ENCODE peak calls at places on chromosomes 4 and X, in seven cellular contexts. One of them, this sample, is unnamed.

GRCh38 chrX:65674351-65674893 is 7.0 kb downstream of the MSN start:
- DNase-seq in stimulated activated naive B cell treated with anti-CD40 and anti-IgM and Interleukin-4, amounts not matched to agents 10 μg/mL and 1 μg/mL and 100 μg/mL, for 72 hours: no peak
- DNase-seq in AG04449: no peak
- DNase-seq in HTR-8/SVneo: no peak
- DNase-seq in COLO829: no peak
- DNase-seq in HS-5: no peak
- DNase-seq in HFF-Myc: no peak
- DNase-seq in this sample: no peak

GRCh38 chr4:186765138-186765537 is 41.5 kb upstream of the FAT1 start:
- DNase-seq in HS-5: no peak
- DNase-seq in stimulated activated naive B cell treated with anti-CD40 and anti-IgM and Interleukin-4, amounts not matched to agents 10 μg/mL and 1 μg/mL and 100 μg/mL, for 72 hours: no peak
- DNase-seq in AG04449: no peak
- DNase-seq in HFF-Myc: peak; percentile 79
- DNase-seq in HTR-8/SVneo: no peak
- DNase-seq in COLO829: peak; percentile 81
- DNase-seq in this sample: peak; percentile 57

GRCh38 chrX:23637187-23637586 is 30.1 kb upstream of the PRDX4 start:
- DNase-seq in HS-5: no peak
- DNase-seq in COLO829: no peak
- DNase-seq in HFF-Myc: no peak
- DNase-seq in stimulated activated naive B cell treated with anti-CD40 and anti-IgM and Interleukin-4, amounts not matched to agents 10 μg/mL and 1 μg/mL and 100 μg/mL, for 72 hours: no peak
- DNase-seq in AG04449: no peak
- DNase-seq in HTR-8/SVneo: no peak
- DNase-seq in this sample: no peak

GRCh38 chr4:83230928-83231327 is 53.7 kb downstream of the COQ2 start:
- DNase-seq in HFF-Myc: no peak
- DNase-seq in AG04449: no peak
- DNase-seq in HTR-8/SVneo: no peak
- DNase-seq in HS-5: no peak
- DNase-seq in COLO829: no peak
- DNase-seq in stimulated activated naive B cell treated with anti-CD40 and anti-IgM and Interleukin-4, amounts not matched to agents 10 μg/mL and 1 μg/mL and 100 μg/mL, for 72 hours: no peak
- DNase-seq in this sample: no peak

GRCh38 chr4:3434891-3435683 is 6.7 kb upstream of the HGFAC start:
- DNase-seq in HTR-8/SVneo: no peak
- DNase-seq in stimulated activated naive B cell treated with anti-CD40 and anti-IgM and Interleukin-4, amounts not matched to agents 10 μg/mL and 1 μg/mL and 100 μg/mL, for 72 hours: no peak
- DNase-seq in HFF-Myc: no peak
- DNase-seq in COLO829: no peak
- DNase-seq in AG04449: no peak
- DNase-seq in HS-5: no peak
- DNase-seq in this sample: no peak

GRCh38 chrX:108736509-108737479 is at the start of gene IRS4:
- DNase-seq in AG04449: no peak
- DNase-seq in HFF-Myc: no peak
- DNase-seq in HTR-8/SVneo: no peak
- DNase-seq in COLO829: peak; percentile 3
- DNase-seq in HS-5: no peak
- DNase-seq in stimulated activated naive B cell treated with anti-CD40 and anti-IgM and Interleukin-4, amounts not matched to agents 10 μg/mL and 1 μg/mL and 100 μg/mL, for 72 hours: no peak
- DNase-seq in this sample: no peak

GRCh38 chrX:71616672-71617529 is 1.4 kb downstream of the CXCR3 start:
- DNase-seq in COLO829: no peak
- DNase-seq in HFF-Myc: no peak
- DNase-seq in AG04449: no peak
- DNase-seq in HS-5: no peak
- DNase-seq in stimulated activated naive B cell treated with anti-CD40 and anti-IgM and Interleukin-4, amounts not matched to agents 10 μg/mL and 1 μg/mL and 100 μg/mL, for 72 hours: no peak
- DNase-seq in HTR-8/SVneo: no peak
- DNase-seq in this sample: no peak

GRCh38 chr4:174316546-174316945 is 32.8 kb downstream of the CEP44 start:
- DNase-seq in HS-5: no peak
- DNase-seq in COLO829: no peak
- DNase-seq in HTR-8/SVneo: no peak
- DNase-seq in stimulated activated naive B cell treated with anti-CD40 and anti-IgM and Interleukin-4, amounts not matched to agents 10 μg/mL and 1 μg/mL and 100 μg/mL, for 72 hours: no peak
- DNase-seq in HFF-Myc: no peak
- DNase-seq in AG04449: no peak
- DNase-seq in this sample: no peak

GRCh38 chr4:1822568-1823544 is 29.8 kb downstream of the FGFR3 start:
- DNase-seq in COLO829: no peak
- DNase-seq in HTR-8/SVneo: no peak
- DNase-seq in AG04449: no peak
- DNase-seq in stimulated activated naive B cell treated with anti-CD40 and anti-IgM and Interleukin-4, amounts not matched to agents 10 μg/mL and 1 μg/mL and 100 μg/mL, for 72 hours: no peak
- DNase-seq in HS-5: no peak
- DNase-seq in HFF-Myc: no peak
- DNase-seq in this sample: no peak

GRCh38 chr4:36208884-36209473 is 35.3 kb downstream of the ARAP2 start:
- DNase-seq in AG04449: no peak
- DNase-seq in COLO829: no peak
- DNase-seq in HFF-Myc: no peak
- DNase-seq in stimulated activated naive B cell treated with anti-CD40 and anti-IgM and Interleukin-4, amounts not matched to agents 10 μg/mL and 1 μg/mL and 100 μg/mL, for 72 hours: no peak
- DNase-seq in HS-5: no peak
- DNase-seq in HTR-8/SVneo: no peak
- DNase-seq in this sample: no peak

GRCh38 chr4:97819314-97819713 is 324.0 kb downstream of the STPG2 start:
- DNase-seq in COLO829: no peak
- DNase-seq in AG04449: no peak
- DNase-seq in HS-5: no peak
- DNase-seq in HFF-Myc: no peak
- DNase-seq in stimulated activated naive B cell treated with anti-CD40 and anti-IgM and Interleukin-4, amounts not matched to agents 10 μg/mL and 1 μg/mL and 100 μg/mL, for 72 hours: no peak
- DNase-seq in HTR-8/SVneo: no peak
- DNase-seq in this sample: no peak

GRCh38 chr4:107586321-107586720 is 133.7 kb downstream of the PAPSS1 start:
- DNase-seq in stimulated activated naive B cell treated with anti-CD40 and anti-IgM and Interleukin-4, amounts not matched to agents 10 μg/mL and 1 μg/mL and 100 μg/mL, for 72 hours: no peak
- DNase-seq in HTR-8/SVneo: no peak
- DNase-seq in COLO829: peak; percentile 14
- DNase-seq in HFF-Myc: no peak
- DNase-seq in AG04449: no peak
- DNase-seq in HS-5: no peak
- DNase-seq in this sample: no peak

GRCh38 chr4:25993564-25994185 is 79.7 kb downstream of the SMIM20 start:
- DNase-seq in HS-5: no peak
- DNase-seq in HTR-8/SVneo: no peak
- DNase-seq in stimulated activated naive B cell treated with anti-CD40 and anti-IgM and Interleukin-4, amounts not matched to agents 10 μg/mL and 1 μg/mL and 100 μg/mL, for 72 hours: no peak
- DNase-seq in HFF-Myc: no peak
- DNase-seq in COLO829: peak; percentile 54
- DNase-seq in AG04449: no peak
- DNase-seq in this sample: no peak

GRCh38 chr4:81595798-81596610 is 124.3 kb upstream of the RASGEF1B start:
- DNase-seq in stimulated activated naive B cell treated with anti-CD40 and anti-IgM and Interleukin-4, amounts not matched to agents 10 μg/mL and 1 μg/mL and 100 μg/mL, for 72 hours: no peak
- DNase-seq in HFF-Myc: no peak
- DNase-seq in AG04449: no peak
- DNase-seq in HTR-8/SVneo: no peak
- DNase-seq in HS-5: no peak
- DNase-seq in COLO829: no peak
- DNase-seq in this sample: no peak

GRCh38 chrX:137587151-137587550 is 21.2 kb downstream of the ZIC3 start:
- DNase-seq in AG04449: no peak
- DNase-seq in COLO829: no peak
- DNase-seq in HS-5: no peak
- DNase-seq in stimulated activated naive B cell treated with anti-CD40 and anti-IgM and Interleukin-4, amounts not matched to agents 10 μg/mL and 1 μg/mL and 100 μg/mL, for 72 hours: no peak
- DNase-seq in HTR-8/SVneo: no peak
- DNase-seq in HFF-Myc: no peak
- DNase-seq in this sample: no peak

GRCh38 chr4:155745984-155746383 is 12.8 kb upstream of the GUCY1B1 start:
- DNase-seq in COLO829: no peak
- DNase-seq in HTR-8/SVneo: no peak
- DNase-seq in AG04449: no peak
- DNase-seq in stimulated activated naive B cell treated with anti-CD40 and anti-IgM and Interleukin-4, amounts not matched to agents 10 μg/mL and 1 μg/mL and 100 μg/mL, for 72 hours: no peak
- DNase-seq in HFF-Myc: no peak
- DNase-seq in HS-5: no peak
- DNase-seq in this sample: no peak